ENCODE peak calls at places on chromosome 11, in eight cellular contexts. F, P, O, U, B, S, C and E are unnamed samples.

GRCh38 chr11:32796425-32796824 is 2.0 kb upstream of the CCDC73 start:
- DNase-seq in F (peak; percentile 14), P (no peak), O (no peak), U (no peak), B (no peak), S (no peak), C (no peak), E (no peak)

GRCh38 chr11:60700689-60701508 is 1.5 kb downstream of the MS4A8 start:
- DNase-seq in F (peak; percentile 13), P (no peak), O (no peak), U (peak; percentile 2), B (peak; percentile 37), S (peak; percentile 23), C (peak; percentile 63), E (peak; percentile 23)

GRCh38 chr11:74822187-74822586 is 73.5 kb downstream of the RNF169 start:
- DNase-seq in F (no peak), P (peak; percentile 34), O (no peak), U (no peak), B (no peak), S (peak; percentile 91), C (no peak), E (no peak)

GRCh38 chr11:12755510-12755909 is 81.3 kb downstream of the TEAD1 start:
- DNase-seq in F (peak; percentile 38), P (no peak), O (no peak), U (no peak), B (no peak), S (no peak), C (no peak), E (no peak)

GRCh38 chr11:86919557-86920210 is 35.5 kb downstream of the FZD4 start:
- DNase-seq in F (peak; percentile 71), P (peak; percentile 68), O (no peak), U (peak; percentile 70), B (no peak), S (peak; percentile 91), C (peak; percentile 34), E (peak; percentile 69)

GRCh38 chr11:22521226-22521625 is 104.4 kb downstream of the FANCF start:
- DNase-seq in F (peak; percentile 72), P (peak; percentile 3), O (no peak), U (no peak), B (no peak), S (peak; percentile 34), C (no peak), E (no peak)

GRCh38 chr11:132670921-132671675 is 861.2 kb downstream of the OPCML start:
- DNase-seq in F (no peak), P (no peak), O (no peak), U (no peak), B (no peak), S (no peak), C (no peak), E (no peak)

GRCh38 chr11:64744544-64745218 is 739 bp upstream of the RASGRP2 start:
- DNase-seq in F (no peak), P (no peak), O (no peak), U (no peak), B (no peak), S (no peak), C (peak; percentile 44), E (peak; percentile 54)

GRCh38 chr11:68928481-68928880 is 24.8 kb downstream of the IGHMBP2 start:
- DNase-seq in F (no peak), P (no peak), O (no peak), U (no peak), B (no peak), S (no peak), C (no peak), E (no peak)

GRCh38 chr11:63590024-63590788 is 24.0 kb downstream of the PLAAT3 start:
- DNase-seq in F (no peak), P (no peak), O (no peak), U (no peak), B (no peak), S (no peak), C (no peak), E (no peak)

GRCh38 chr11:112017538-112017937 is 7.7 kb upstream of the DLAT start:
- DNase-seq in F (no peak), P (peak; percentile 11), O (no peak), U (no peak), B (no peak), S (peak; percentile 29), C (no peak), E (no peak)

GRCh38 chr11:122976734-122977454 is 4.7 kb downstream of the BSX start:
- DNase-seq in F (no peak), P (no peak), O (no peak), U (no peak), B (no peak), S (no peak), C (no peak), E (no peak)

GRCh38 chr11:17013548-17014320 is 480 bp downstream of the PLEKHA7 start:
- DNase-seq in F (peak; percentile 29), P (no peak), O (no peak), U (no peak), B (no peak), S (no peak), C (peak; percentile 33), E (no peak)